ENCODE peak calls at places on chromosomes 2 and 18, in six cellular contexts. One of them, this sample, is unnamed.

GRCh38 chr2:226447896-226448295 is 351.7 kb downstream of the IRS1 start:
- DNase-seq in endothelial cell: no peak
- DNase-seq in T-cell: no peak
- DNase-seq in lower leg skin: no peak
- DNase-seq in GM04503: no peak
- DNase-seq in ACHN: no peak
- DNase-seq in this sample: no peak

GRCh38 chr2:45652090-45653050 is 895 bp downstream of the PRKCE start:
- DNase-seq in endothelial cell: peak
- DNase-seq in T-cell: no peak
- DNase-seq in lower leg skin: peak
- DNase-seq in GM04503: no peak
- DNase-seq in ACHN: peak
- DNase-seq in this sample: no peak

GRCh38 chr2:159128191-159128590 is 158.3 kb downstream of the WDSUB1 start:
- DNase-seq in endothelial cell: no peak
- DNase-seq in T-cell: no peak
- DNase-seq in lower leg skin: no peak
- DNase-seq in GM04503: no peak
- DNase-seq in ACHN: no peak
- DNase-seq in this sample: no peak

GRCh38 chr2:220005362-220005761 is 377.9 kb downstream of the SLC4A3 start:
- DNase-seq in endothelial cell: no peak
- DNase-seq in T-cell: no peak
- DNase-seq in lower leg skin: no peak
- DNase-seq in GM04503: no peak
- DNase-seq in ACHN: no peak
- DNase-seq in this sample: no peak

GRCh38 chr2:200003444-200003843 is 48.1 kb downstream of the MAIP1 start:
- DNase-seq in endothelial cell: no peak
- DNase-seq in T-cell: no peak
- DNase-seq in lower leg skin: no peak
- DNase-seq in GM04503: no peak
- DNase-seq in ACHN: no peak
- DNase-seq in this sample: no peak

GRCh38 chr18:48228841-48229240 is 180.3 kb downstream of the ZBTB7C start:
- DNase-seq in endothelial cell: no peak
- DNase-seq in T-cell: no peak
- DNase-seq in lower leg skin: no peak
- DNase-seq in GM04503: no peak
- DNase-seq in ACHN: no peak
- DNase-seq in this sample: no peak

GRCh38 chr2:101064868-101065549 is 62.9 kb downstream of the RPL31 start:
- DNase-seq in endothelial cell: no peak
- DNase-seq in T-cell: no peak
- DNase-seq in lower leg skin: no peak
- DNase-seq in GM04503: no peak
- DNase-seq in ACHN: peak
- DNase-seq in this sample: no peak

GRCh38 chr2:236782938-236783337 is 213.3 kb downstream of the ACKR3 start:
- DNase-seq in endothelial cell: no peak
- DNase-seq in T-cell: no peak
- DNase-seq in lower leg skin: peak
- DNase-seq in GM04503: no peak
- DNase-seq in ACHN: no peak
- DNase-seq in this sample: no peak

GRCh38 chr2:102915128-102915527 is 153.3 kb downstream of the TMEM182 start:
- DNase-seq in endothelial cell: no peak
- DNase-seq in T-cell: no peak
- DNase-seq in lower leg skin: no peak
- DNase-seq in GM04503: peak
- DNase-seq in ACHN: peak
- DNase-seq in this sample: no peak

GRCh38 chr2:7057865-7058400 is 140.7 kb downstream of the RNF144A start:
- DNase-seq in endothelial cell: no peak
- DNase-seq in T-cell: peak
- DNase-seq in lower leg skin: peak
- DNase-seq in GM04503: no peak
- DNase-seq in ACHN: no peak
- DNase-seq in this sample: no peak

GRCh38 chr2:166881177-166881576 is 7.1 kb upstream of the XIRP2 start:
- DNase-seq in endothelial cell: no peak
- DNase-seq in T-cell: no peak
- DNase-seq in lower leg skin: no peak
- DNase-seq in GM04503: no peak
- DNase-seq in ACHN: no peak
- DNase-seq in this sample: no peak

GRCh38 chr2:233811087-233811486 is 33.0 kb downstream of the MROH2A start:
- DNase-seq in endothelial cell: no peak
- DNase-seq in T-cell: no peak
- DNase-seq in lower leg skin: no peak
- DNase-seq in GM04503: no peak
- DNase-seq in ACHN: no peak
- DNase-seq in this sample: no peak

GRCh38 chr2:185279999-185280398 is 458.6 kb upstream of the FSIP2 start:
- DNase-seq in endothelial cell: no peak
- DNase-seq in T-cell: no peak
- DNase-seq in lower leg skin: no peak
- DNase-seq in GM04503: no peak
- DNase-seq in ACHN: peak
- DNase-seq in this sample: no peak

GRCh38 chr18:11751305-11752115 is 62.4 kb downstream of the GNAL start:
- DNase-seq in endothelial cell: peak
- DNase-seq in T-cell: no peak
- DNase-seq in lower leg skin: no peak
- DNase-seq in GM04503: no peak
- DNase-seq in ACHN: no peak
- DNase-seq in this sample: peak

GRCh38 chr2:12819098-12819465 is 102.3 kb downstream of the TRIB2 start:
- DNase-seq in endothelial cell: no peak
- DNase-seq in T-cell: no peak
- DNase-seq in lower leg skin: peak
- DNase-seq in GM04503: peak
- DNase-seq in ACHN: peak
- DNase-seq in this sample: no peak

GRCh38 chr2:240556553-240557100 is 1.2 kb downstream of the ANKMY1 start:
- DNase-seq in endothelial cell: peak
- DNase-seq in T-cell: peak
- DNase-seq in lower leg skin: peak
- DNase-seq in GM04503: no peak
- DNase-seq in ACHN: peak
- DNase-seq in this sample: no peak

GRCh38 chr18:62751341-62751821 is 36.0 kb downstream of the PHLPP1 start:
- DNase-seq in endothelial cell: peak
- DNase-seq in T-cell: no peak
- DNase-seq in lower leg skin: no peak
- DNase-seq in GM04503: no peak
- DNase-seq in ACHN: peak
- DNase-seq in this sample: peak

GRCh38 chr2:10392951-10393647 is 55.0 kb downstream of the ODC1 start:
- DNase-seq in endothelial cell: peak
- DNase-seq in T-cell: no peak
- DNase-seq in lower leg skin: no peak
- DNase-seq in GM04503: no peak
- DNase-seq in ACHN: no peak
- DNase-seq in this sample: no peak

GRCh38 chr18:12703714-12704113 is 872 bp downstream of the PSMG2 start:
- DNase-seq in endothelial cell: no peak
- DNase-seq in T-cell: no peak
- DNase-seq in lower leg skin: no peak
- DNase-seq in GM04503: peak
- DNase-seq in ACHN: peak
- DNase-seq in this sample: no peak

GRCh38 chr2:170434900-170435640 is 257.1 kb downstream of the MYO3B start:
- DNase-seq in endothelial cell: no peak
- DNase-seq in T-cell: no peak
- DNase-seq in lower leg skin: no peak
- DNase-seq in GM04503: no peak
- DNase-seq in ACHN: no peak
- DNase-seq in this sample: no peak

GRCh38 chr18:55124078-55124477 is 164.8 kb upstream of the CCDC68 start:
- DNase-seq in endothelial cell: no peak
- DNase-seq in T-cell: no peak
- DNase-seq in lower leg skin: no peak
- DNase-seq in GM04503: peak
- DNase-seq in ACHN: no peak
- DNase-seq in this sample: no peak

GRCh38 chr2:225400060-225400511 is 576 bp downstream of the NYAP2 start:
- DNase-seq in endothelial cell: peak
- DNase-seq in T-cell: no peak
- DNase-seq in lower leg skin: no peak
- DNase-seq in GM04503: peak
- DNase-seq in ACHN: peak
- DNase-seq in this sample: peak

GRCh38 chr2:38492042-38492615 is 110.6 kb downstream of the HNRNPLL start:
- DNase-seq in endothelial cell: no peak
- DNase-seq in T-cell: no peak
- DNase-seq in lower leg skin: no peak
- DNase-seq in GM04503: no peak
- DNase-seq in ACHN: no peak
- DNase-seq in this sample: no peak

GRCh38 chr2:190635781-190636180 is 13.1 kb upstream of the NAB1 start:
- DNase-seq in endothelial cell: no peak
- DNase-seq in T-cell: no peak
- DNase-seq in lower leg skin: no peak
- DNase-seq in GM04503: no peak
- DNase-seq in ACHN: peak
- DNase-seq in this sample: no peak

GRCh38 chr2:69742170-69742952 is 427 bp downstream of the ANXA4 start:
- DNase-seq in endothelial cell: no peak
- DNase-seq in T-cell: no peak
- DNase-seq in lower leg skin: peak
- DNase-seq in GM04503: no peak
- DNase-seq in ACHN: peak
- DNase-seq in this sample: no peak

GRCh38 chr2:176561706-176562105 is 292.5 kb downstream of the MTX2 start:
- DNase-seq in endothelial cell: no peak
- DNase-seq in T-cell: no peak
- DNase-seq in lower leg skin: no peak
- DNase-seq in GM04503: no peak
- DNase-seq in ACHN: no peak
- DNase-seq in this sample: no peak

GRCh38 chr2:203740741-203741363 is 34.4 kb downstream of the CD28 start:
- DNase-seq in endothelial cell: no peak
- DNase-seq in T-cell: peak
- DNase-seq in lower leg skin: no peak
- DNase-seq in GM04503: no peak
- DNase-seq in ACHN: no peak
- DNase-seq in this sample: no peak

GRCh38 chr2:105385703-105386540 is 12.9 kb downstream of the FHL2 start:
- DNase-seq in endothelial cell: no peak
- DNase-seq in T-cell: no peak
- DNase-seq in lower leg skin: no peak
- DNase-seq in GM04503: no peak
- DNase-seq in ACHN: no peak
- DNase-seq in this sample: no peak

GRCh38 chr2:83115155-83115554 is 1343.9 kb downstream of the SUCLG1 start:
- DNase-seq in endothelial cell: no peak
- DNase-seq in T-cell: no peak
- DNase-seq in lower leg skin: no peak
- DNase-seq in GM04503: no peak
- DNase-seq in ACHN: no peak
- DNase-seq in this sample: no peak

GRCh38 chr2:45272549-45273245 is 263.4 kb upstream of the SIX2 start:
- DNase-seq in endothelial cell: no peak
- DNase-seq in T-cell: no peak
- DNase-seq in lower leg skin: no peak
- DNase-seq in GM04503: no peak
- DNase-seq in ACHN: no peak
- DNase-seq in this sample: no peak

GRCh38 chr2:51628953-51629352 is 597.0 kb upstream of the NRXN1 start:
- DNase-seq in endothelial cell: no peak
- DNase-seq in T-cell: no peak
- DNase-seq in lower leg skin: no peak
- DNase-seq in GM04503: no peak
- DNase-seq in ACHN: no peak
- DNase-seq in this sample: no peak

GRCh38 chr2:27134781-27135470 is 490 bp upstream of the PREB start:
- DNase-seq in endothelial cell: no peak
- DNase-seq in T-cell: no peak
- DNase-seq in lower leg skin: no peak
- DNase-seq in GM04503: no peak
- DNase-seq in ACHN: no peak
- DNase-seq in this sample: no peak

GRCh38 chr2:192159764-192160163 is 35.0 kb downstream of the TMEFF2 start:
- DNase-seq in endothelial cell: no peak
- DNase-seq in T-cell: no peak
- DNase-seq in lower leg skin: no peak
- DNase-seq in GM04503: no peak
- DNase-seq in ACHN: no peak
- DNase-seq in this sample: no peak

GRCh38 chr2:156399224-156399949 is 36.8 kb upstream of the GPD2 start:
- DNase-seq in endothelial cell: no peak
- DNase-seq in T-cell: no peak
- DNase-seq in lower leg skin: no peak
- DNase-seq in GM04503: peak
- DNase-seq in ACHN: no peak
- DNase-seq in this sample: no peak

GRCh38 chr2:86764661-86765307 is 25.9 kb downstream of the CD8A start:
- DNase-seq in endothelial cell: peak
- DNase-seq in T-cell: peak
- DNase-seq in lower leg skin: no peak
- DNase-seq in GM04503: no peak
- DNase-seq in ACHN: peak
- DNase-seq in this sample: no peak

GRCh38 chr2:72004976-72005375 is 142.7 kb downstream of the CYP26B1 start:
- DNase-seq in endothelial cell: no peak
- DNase-seq in T-cell: no peak
- DNase-seq in lower leg skin: peak
- DNase-seq in GM04503: no peak
- DNase-seq in ACHN: no peak
- DNase-seq in this sample: no peak

GRCh38 chr18:12008181-12008767 is 27.0 kb downstream of the IMPA2 start:
- DNase-seq in endothelial cell: no peak
- DNase-seq in T-cell: no peak
- DNase-seq in lower leg skin: no peak
- DNase-seq in GM04503: no peak
- DNase-seq in ACHN: no peak
- DNase-seq in this sample: no peak

GRCh38 chr2:69774984-69775982 is 33.3 kb downstream of the ANXA4 start:
- DNase-seq in endothelial cell: no peak
- DNase-seq in T-cell: peak
- DNase-seq in lower leg skin: no peak
- DNase-seq in GM04503: no peak
- DNase-seq in ACHN: no peak
- DNase-seq in this sample: no peak

GRCh38 chr2:74375838-74376237 is 4.3 kb downstream of the DCTN1 start:
- DNase-seq in endothelial cell: no peak
- DNase-seq in T-cell: no peak
- DNase-seq in lower leg skin: no peak
- DNase-seq in GM04503: no peak
- DNase-seq in ACHN: no peak
- DNase-seq in this sample: no peak

This sample was measured in iPS DF 19.7.